ENCODE peak calls at places on chromosomes 12 and 14, in eight cellular contexts. W is MCF 10A; R is progenitor cell of endocrine pancreas; Z is GM06990; L is cardiac septum; F is activated CD4-positive, alpha-beta memory T cell treated with anti-CD3 and anti-CD28 coated beads for 36 hours; G is activated T-helper 1 cell treated with Interleukin-2 at 50 U/mL for 16 hours; X is testis. B is an unnamed sample.

GRCh38 chr12:104742551-104742961 is 215.5 kb downstream of the SLC41A2 start:
- DNase-seq in W (no peak), R (no peak), Z (no peak), L (no peak), F (no peak), G (no peak), X (no peak), B (no peak)

GRCh38 chr14:50985816-50986396 is 41.6 kb upstream of the PYGL start:
- DNase-seq in W (no peak), R (no peak), Z (no peak), L (no peak), F (no peak), G (no peak), X (no peak), B (no peak)

GRCh38 chr12:54588892-54589291 is 433 bp upstream of the PPP1R1A start:
- DNase-seq in W (no peak), R (no peak), Z (no peak), L (no peak), F (no peak), G (no peak), X (no peak), B (no peak)

GRCh38 chr14:64755661-64756265 is 51.5 kb downstream of the PLEKHG3 start:
- DNase-seq in W (peak), R (no peak), Z (peak), L (no peak), F (peak), G (peak), X (no peak), B (no peak)

GRCh38 chr12:107632246-107632645 is 53.4 kb upstream of the PWP1 start:
- DNase-seq in W (peak), R (no peak), Z (no peak), L (no peak), F (no peak), G (no peak), X (no peak), B (no peak)

GRCh38 chr14:99064262-99064954 is 207.6 kb downstream of the BCL11B start:
- DNase-seq in W (peak), R (no peak), Z (no peak), L (no peak), F (no peak), G (no peak), X (no peak), B (no peak)

GRCh38 chr12:31325524-31325875 is 450 bp downstream of the SINHCAF start:
- DNase-seq in W (no peak), R (no peak), Z (no peak), L (no peak), F (peak), G (peak), X (no peak), B (no peak)

GRCh38 chr12:19248929-19249602 is 119.5 kb downstream of the PLEKHA5 start:
- DNase-seq in W (peak), R (no peak), Z (no peak), L (no peak), F (no peak), G (no peak), X (no peak), B (no peak)

GRCh38 chr12:69167648-69168165 is 71.7 kb upstream of the CPSF6 start:
- DNase-seq in W (no peak), R (no peak), Z (no peak), L (no peak), F (no peak), G (no peak), X (no peak), B (no peak)

GRCh38 chr12:104805186-104805585 is 152.9 kb downstream of the SLC41A2 start:
- DNase-seq in W (no peak), R (no peak), Z (no peak), L (no peak), F (no peak), G (no peak), X (no peak), B (no peak)

GRCh38 chr14:96817750-96818666 is 20.8 kb downstream of the VRK1 start:
- DNase-seq in W (no peak), R (no peak), Z (no peak), L (no peak), F (no peak), G (no peak), X (no peak), B (no peak)

GRCh38 chr14:72024043-72024407 is 91.8 kb downstream of the RGS6 start:
- DNase-seq in W (peak), R (no peak), Z (peak), L (no peak), F (peak), G (no peak), X (peak), B (peak)

GRCh38 chr14:22314183-22314820 is 274.7 kb downstream of the DAD1 start:
- DNase-seq in W (peak), R (no peak), Z (no peak), L (no peak), F (no peak), G (no peak), X (peak), B (peak)

GRCh38 chr14:94213021-94213420 is 38.9 kb downstream of the PPP4R4 start:
- DNase-seq in W (peak), R (no peak), Z (no peak), L (no peak), F (no peak), G (no peak), X (no peak), B (no peak)

GRCh38 chr14:29242755-29243340 is 476.3 kb downstream of the FOXG1 start:
- DNase-seq in W (no peak), R (no peak), Z (no peak), L (no peak), F (no peak), G (no peak), X (no peak), B (no peak)

GRCh38 chr12:123533672-123534643 is at the start of gene RILPL1:
- DNase-seq in W (peak), R (peak), Z (peak), L (peak), F (peak), G (peak), X (peak), B (peak)

GRCh38 chr12:72272731-72273498 is 745 bp downstream of the TRHDE start:
- DNase-seq in W (no peak), R (peak), Z (peak), L (no peak), F (no peak), G (no peak), X (peak), B (peak)

GRCh38 chr14:38121280-38121679 is 86.4 kb upstream of the SSTR1 start:
- DNase-seq in W (no peak), R (no peak), Z (no peak), L (no peak), F (no peak), G (no peak), X (no peak), B (no peak)

GRCh38 chr12:120055231-120055630 is 61.3 kb downstream of the RAB35 start:
- DNase-seq in W (peak), R (no peak), Z (no peak), L (no peak), F (no peak), G (no peak), X (no peak), B (no peak)

GRCh38 chr12:116215021-116215420 is 62.5 kb downstream of the MED13L start:
- DNase-seq in W (no peak), R (no peak), Z (no peak), L (no peak), F (no peak), G (no peak), X (no peak), B (no peak)